ENCODE peak calls at places on chromosomes 12 and 14, in six cellular contexts. One of them, this sample, is unnamed.

GRCh38 chr12:84842406-84843013 is 70.1 kb downstream of the SLC6A15 start:
- DNase-seq in CD8-positive, alpha-beta memory T cell: peak; percentile 3
- DNase-seq in right lobe of liver: no peak
- DNase-seq in left ventricle myocardium inferior: no peak
- DNase-seq in naive thymus-derived CD4-positive, alpha-beta T cell: peak; percentile 3
- DNase-seq in T-helper 17 cell: no peak
- DNase-seq in this sample: no peak

GRCh38 chr12:85626031-85626781 is 210.0 kb downstream of the RASSF9 start:
- DNase-seq in CD8-positive, alpha-beta memory T cell: no peak
- DNase-seq in left ventricle myocardium inferior: no peak
- DNase-seq in naive thymus-derived CD4-positive, alpha-beta T cell: no peak
- DNase-seq in T-helper 17 cell: no peak
- DNase-seq in right lobe of liver: no peak
- DNase-seq in this sample: no peak

GRCh38 chr12:66514581-66514980 is 164.3 kb downstream of the GRIP1 start:
- DNase-seq in naive thymus-derived CD4-positive, alpha-beta T cell: no peak
- DNase-seq in left ventricle myocardium inferior: no peak
- DNase-seq in CD8-positive, alpha-beta memory T cell: no peak
- DNase-seq in right lobe of liver: no peak
- DNase-seq in T-helper 17 cell: no peak
- DNase-seq in this sample: no peak

GRCh38 chr14:30256627-30257026 is 302.3 kb upstream of the G2E3 start:
- DNase-seq in T-helper 17 cell: no peak
- DNase-seq in left ventricle myocardium inferior: no peak
- DNase-seq in right lobe of liver: no peak
- DNase-seq in CD8-positive, alpha-beta memory T cell: no peak
- DNase-seq in naive thymus-derived CD4-positive, alpha-beta T cell: no peak
- DNase-seq in this sample: no peak

GRCh38 chr14:68366656-68367055 is 426.2 kb downstream of the ZFP36L1 start:
- DNase-seq in naive thymus-derived CD4-positive, alpha-beta T cell: no peak
- DNase-seq in CD8-positive, alpha-beta memory T cell: no peak
- DNase-seq in T-helper 17 cell: no peak
- DNase-seq in left ventricle myocardium inferior: no peak
- DNase-seq in right lobe of liver: no peak
- DNase-seq in this sample: no peak

GRCh38 chr14:56709201-56709600 is 101.1 kb downstream of the OTX2 start:
- DNase-seq in naive thymus-derived CD4-positive, alpha-beta T cell: no peak
- DNase-seq in right lobe of liver: no peak
- DNase-seq in T-helper 17 cell: no peak
- DNase-seq in left ventricle myocardium inferior: no peak
- DNase-seq in CD8-positive, alpha-beta memory T cell: no peak
- DNase-seq in this sample: no peak

GRCh38 chr14:71467419-71467818 is 464.8 kb upstream of the RGS6 start:
- DNase-seq in right lobe of liver: no peak
- DNase-seq in T-helper 17 cell: no peak
- DNase-seq in left ventricle myocardium inferior: no peak
- DNase-seq in CD8-positive, alpha-beta memory T cell: no peak
- DNase-seq in naive thymus-derived CD4-positive, alpha-beta T cell: no peak
- DNase-seq in this sample: no peak

GRCh38 chr12:388547-389137 is 478 bp downstream of the KDM5A start:
- DNase-seq in T-helper 17 cell: peak; percentile 35
- DNase-seq in right lobe of liver: peak; percentile 59
- DNase-seq in naive thymus-derived CD4-positive, alpha-beta T cell: peak; percentile 66
- DNase-seq in left ventricle myocardium inferior: peak; percentile 15
- DNase-seq in CD8-positive, alpha-beta memory T cell: peak; percentile 73
- DNase-seq in this sample: no peak

GRCh38 chr12:40156031-40156764 is 50.3 kb upstream of the SLC2A13 start:
- DNase-seq in right lobe of liver: no peak
- DNase-seq in T-helper 17 cell: no peak
- DNase-seq in CD8-positive, alpha-beta memory T cell: no peak
- DNase-seq in left ventricle myocardium inferior: no peak
- DNase-seq in naive thymus-derived CD4-positive, alpha-beta T cell: no peak
- DNase-seq in this sample: no peak

GRCh38 chr14:68762944-68763831 is 29.7 kb downstream of the ZFP36L1 start:
- DNase-seq in left ventricle myocardium inferior: peak; percentile 81
- DNase-seq in naive thymus-derived CD4-positive, alpha-beta T cell: no peak
- DNase-seq in CD8-positive, alpha-beta memory T cell: no peak
- DNase-seq in right lobe of liver: peak; percentile 83
- DNase-seq in T-helper 17 cell: no peak
- DNase-seq in this sample: peak; percentile 87

GRCh38 chr12:95733156-95733825 is 57.3 kb downstream of the NTN4 start:
- DNase-seq in right lobe of liver: no peak
- DNase-seq in T-helper 17 cell: no peak
- DNase-seq in left ventricle myocardium inferior: no peak
- DNase-seq in CD8-positive, alpha-beta memory T cell: no peak
- DNase-seq in naive thymus-derived CD4-positive, alpha-beta T cell: no peak
- DNase-seq in this sample: no peak

GRCh38 chr14:53599221-53599945 is 357.2 kb downstream of the BMP4 start:
- DNase-seq in right lobe of liver: no peak
- DNase-seq in CD8-positive, alpha-beta memory T cell: no peak
- DNase-seq in T-helper 17 cell: no peak
- DNase-seq in naive thymus-derived CD4-positive, alpha-beta T cell: no peak
- DNase-seq in left ventricle myocardium inferior: no peak
- DNase-seq in this sample: no peak

GRCh38 chr12:88577537-88577936 is 2.7 kb downstream of the KITLG start:
- DNase-seq in left ventricle myocardium inferior: no peak
- DNase-seq in right lobe of liver: no peak
- DNase-seq in CD8-positive, alpha-beta memory T cell: no peak
- DNase-seq in naive thymus-derived CD4-positive, alpha-beta T cell: no peak
- DNase-seq in T-helper 17 cell: no peak
- DNase-seq in this sample: no peak

GRCh38 chr12:89346741-89347324 is 5.5 kb downstream of the DUSP6 start:
- DNase-seq in right lobe of liver: no peak
- DNase-seq in T-helper 17 cell: no peak
- DNase-seq in naive thymus-derived CD4-positive, alpha-beta T cell: no peak
- DNase-seq in CD8-positive, alpha-beta memory T cell: no peak
- DNase-seq in left ventricle myocardium inferior: peak; percentile 26
- DNase-seq in this sample: no peak

GRCh38 chr14:77203611-77204456 is 22.2 kb downstream of the TMEM63C start:
- DNase-seq in CD8-positive, alpha-beta memory T cell: no peak
- DNase-seq in left ventricle myocardium inferior: no peak
- DNase-seq in T-helper 17 cell: no peak
- DNase-seq in right lobe of liver: peak; percentile 26
- DNase-seq in naive thymus-derived CD4-positive, alpha-beta T cell: no peak
- DNase-seq in this sample: no peak

GRCh38 chr12:52090291-52090690 is 10.8 kb downstream of the SMIM41 start:
- DNase-seq in CD8-positive, alpha-beta memory T cell: no peak
- DNase-seq in right lobe of liver: no peak
- DNase-seq in left ventricle myocardium inferior: no peak
- DNase-seq in naive thymus-derived CD4-positive, alpha-beta T cell: no peak
- DNase-seq in T-helper 17 cell: no peak
- DNase-seq in this sample: no peak

GRCh38 chr12:8553088-8553627 is 12.5 kb upstream of the CLEC4E start:
- DNase-seq in T-helper 17 cell: no peak
- DNase-seq in right lobe of liver: no peak
- DNase-seq in CD8-positive, alpha-beta memory T cell: no peak
- DNase-seq in naive thymus-derived CD4-positive, alpha-beta T cell: no peak
- DNase-seq in left ventricle myocardium inferior: no peak
- DNase-seq in this sample: no peak

GRCh38 chr12:93344876-93345275 is 32.8 kb upstream of the NUDT4 start:
- DNase-seq in T-helper 17 cell: no peak
- DNase-seq in naive thymus-derived CD4-positive, alpha-beta T cell: no peak
- DNase-seq in CD8-positive, alpha-beta memory T cell: no peak
- DNase-seq in right lobe of liver: no peak
- DNase-seq in left ventricle myocardium inferior: no peak
- DNase-seq in this sample: no peak

GRCh38 chr12:117450186-117450585 is 88.8 kb upstream of the NOS1 start:
- DNase-seq in left ventricle myocardium inferior: no peak
- DNase-seq in right lobe of liver: no peak
- DNase-seq in naive thymus-derived CD4-positive, alpha-beta T cell: no peak
- DNase-seq in CD8-positive, alpha-beta memory T cell: no peak
- DNase-seq in T-helper 17 cell: no peak
- DNase-seq in this sample: no peak

GRCh38 chr12:29732211-29732992 is 51.3 kb downstream of the TMTC1 start:
- DNase-seq in left ventricle myocardium inferior: no peak
- DNase-seq in naive thymus-derived CD4-positive, alpha-beta T cell: no peak
- DNase-seq in T-helper 17 cell: no peak
- DNase-seq in CD8-positive, alpha-beta memory T cell: no peak
- DNase-seq in right lobe of liver: no peak
- DNase-seq in this sample: no peak

GRCh38 chr14:32697704-32698103 is 241.0 kb upstream of the NPAS3 start:
- DNase-seq in left ventricle myocardium inferior: no peak
- DNase-seq in CD8-positive, alpha-beta memory T cell: no peak
- DNase-seq in right lobe of liver: no peak
- DNase-seq in naive thymus-derived CD4-positive, alpha-beta T cell: no peak
- DNase-seq in T-helper 17 cell: no peak
- DNase-seq in this sample: no peak

GRCh38 chr14:23320584-23321571 is at the start of gene PABPN1:
- DNase-seq in T-helper 17 cell: peak; percentile 92
- DNase-seq in right lobe of liver: peak; percentile 99
- DNase-seq in naive thymus-derived CD4-positive, alpha-beta T cell: peak; percentile 100
- DNase-seq in CD8-positive, alpha-beta memory T cell: peak; percentile 99
- DNase-seq in left ventricle myocardium inferior: peak; percentile 98
- DNase-seq in this sample: peak; percentile 100

GRCh38 chr12:66903782-66904396 is 225.0 kb upstream of the GRIP1 start:
- DNase-seq in naive thymus-derived CD4-positive, alpha-beta T cell: peak; percentile 26
- DNase-seq in left ventricle myocardium inferior: no peak
- DNase-seq in CD8-positive, alpha-beta memory T cell: no peak
- DNase-seq in T-helper 17 cell: no peak
- DNase-seq in right lobe of liver: no peak
- DNase-seq in this sample: no peak

GRCh38 chr12:96040305-96041133 is 5.1 kb upstream of the LTA4H start:
- DNase-seq in right lobe of liver: no peak
- DNase-seq in T-helper 17 cell: no peak
- DNase-seq in CD8-positive, alpha-beta memory T cell: no peak
- DNase-seq in naive thymus-derived CD4-positive, alpha-beta T cell: no peak
- DNase-seq in left ventricle myocardium inferior: no peak
- DNase-seq in this sample: no peak

GRCh38 chr12:8913702-8914032 is 642 bp upstream of the PHC1 start:
- DNase-seq in right lobe of liver: no peak
- DNase-seq in naive thymus-derived CD4-positive, alpha-beta T cell: peak; percentile 11
- DNase-seq in CD8-positive, alpha-beta memory T cell: peak; percentile 2
- DNase-seq in left ventricle myocardium inferior: no peak
- DNase-seq in T-helper 17 cell: no peak
- DNase-seq in this sample: no peak

GRCh38 chr14:93970589-93970966 is 5.8 kb downstream of the ASB2 start:
- DNase-seq in CD8-positive, alpha-beta memory T cell: peak; percentile 51
- DNase-seq in naive thymus-derived CD4-positive, alpha-beta T cell: peak; percentile 51
- DNase-seq in left ventricle myocardium inferior: no peak
- DNase-seq in right lobe of liver: no peak
- DNase-seq in T-helper 17 cell: peak; percentile 60
- DNase-seq in this sample: peak; percentile 60

GRCh38 chr12:130482448-130482847 is 144.8 kb downstream of the PIWIL1 start:
- DNase-seq in T-helper 17 cell: no peak
- DNase-seq in left ventricle myocardium inferior: no peak
- DNase-seq in naive thymus-derived CD4-positive, alpha-beta T cell: no peak
- DNase-seq in right lobe of liver: no peak
- DNase-seq in CD8-positive, alpha-beta memory T cell: no peak
- DNase-seq in this sample: no peak

GRCh38 chr14:96038558-96038919 is 623 bp upstream of the C14orf132 start:
- DNase-seq in T-helper 17 cell: no peak
- DNase-seq in left ventricle myocardium inferior: no peak
- DNase-seq in CD8-positive, alpha-beta memory T cell: no peak
- DNase-seq in naive thymus-derived CD4-positive, alpha-beta T cell: peak; percentile 19
- DNase-seq in right lobe of liver: no peak
- DNase-seq in this sample: no peak

GRCh38 chr14:101037021-101037817 is 133.7 kb upstream of the RTL1 start:
- DNase-seq in T-helper 17 cell: no peak
- DNase-seq in left ventricle myocardium inferior: no peak
- DNase-seq in right lobe of liver: peak; percentile 32
- DNase-seq in naive thymus-derived CD4-positive, alpha-beta T cell: no peak
- DNase-seq in CD8-positive, alpha-beta memory T cell: no peak
- DNase-seq in this sample: no peak
- H3K9me3 ChIP-seq in T-helper 17 cell: no peaks in the 10 kb centered on the region
- H3K9me3 ChIP-seq in left ventricle myocardium inferior: no peaks in the 10 kb centered on the region
- H3K9me3 ChIP-seq in right lobe of liver: no peaks in the 10 kb centered on the region
- H3K9me3 ChIP-seq in naive thymus-derived CD4-positive, alpha-beta T cell: no peaks in the 10 kb centered on the region
- H3K9me3 ChIP-seq in CD8-positive, alpha-beta memory T cell: no peaks in the 10 kb centered on the region
- H3K9me3 ChIP-seq in this sample: no peaks in the 10 kb centered on the region

DNA sequence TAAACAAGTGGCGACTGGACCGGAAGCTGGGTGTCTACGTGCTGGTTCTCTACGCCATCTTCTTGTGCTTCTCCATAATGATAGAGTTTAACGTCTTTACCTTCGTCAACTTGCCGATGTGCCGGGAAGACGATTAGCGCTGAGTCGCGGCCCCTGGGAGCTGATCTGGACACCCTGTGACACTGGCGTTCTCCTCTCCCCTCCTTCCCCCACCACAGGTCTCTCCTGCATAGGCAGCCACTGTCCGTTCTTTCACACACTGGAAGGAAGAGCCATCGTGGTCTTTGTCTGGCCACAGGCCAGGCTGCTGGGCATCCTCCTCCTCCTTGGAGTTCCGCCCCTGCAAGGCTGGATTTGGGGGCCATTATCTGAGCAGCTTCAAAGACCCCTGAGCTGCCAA is 20.1 kb upstream of the RIN3 start:
- DNase-seq in naive thymus-derived CD4-positive, alpha-beta T cell: no peak
- DNase-seq in left ventricle myocardium inferior: no peak
- DNase-seq in CD8-positive, alpha-beta memory T cell: no peak
- DNase-seq in right lobe of liver: no peak
- DNase-seq in T-helper 17 cell: no peak
- DNase-seq in this sample: no peak
- H3K9me3 ChIP-seq in naive thymus-derived CD4-positive, alpha-beta T cell: no peaks in the 10 kb centered on the region
- H3K9me3 ChIP-seq in left ventricle myocardium inferior: no peaks in the 10 kb centered on the region
- H3K9me3 ChIP-seq in CD8-positive, alpha-beta memory T cell: no peaks in the 10 kb centered on the region
- H3K9me3 ChIP-seq in right lobe of liver: no peaks in the 10 kb centered on the region
- H3K9me3 ChIP-seq in T-helper 17 cell: no peaks in the 10 kb centered on the region
- H3K9me3 ChIP-seq in this sample: no peaks in the 10 kb centered on the region

GRCh38 chr14:105806568-105806967 is 280.2 kb downstream of the TMEM121 start:
- DNase-seq in CD8-positive, alpha-beta memory T cell: no peak
- DNase-seq in left ventricle myocardium inferior: no peak
- DNase-seq in naive thymus-derived CD4-positive, alpha-beta T cell: no peak
- DNase-seq in right lobe of liver: no peak
- DNase-seq in T-helper 17 cell: no peak
- DNase-seq in this sample: no peak
- H3K9me3 ChIP-seq in CD8-positive, alpha-beta memory T cell: peaks cover 5% of the 10 kb centered on the region
- H3K9me3 ChIP-seq in left ventricle myocardium inferior: peaks cover 49% of the 10 kb centered on the region
- H3K9me3 ChIP-seq in naive thymus-derived CD4-positive, alpha-beta T cell: no peaks in the 10 kb centered on the region
- H3K9me3 ChIP-seq in right lobe of liver: no peaks in the 10 kb centered on the region
- H3K9me3 ChIP-seq in T-helper 17 cell: no peaks in the 10 kb centered on the region
- H3K9me3 ChIP-seq in this sample: peaks cover 39% of the 10 kb centered on the region

GRCh38 chr12:132948146-132949066 is 7.7 kb downstream of the ZNF605 start:
- DNase-seq in T-helper 17 cell: no peak
- DNase-seq in naive thymus-derived CD4-positive, alpha-beta T cell: no peak
- DNase-seq in left ventricle myocardium inferior: no peak
- DNase-seq in right lobe of liver: no peak
- DNase-seq in CD8-positive, alpha-beta memory T cell: no peak
- DNase-seq in this sample: no peak

GRCh38 chr12:132949936-132950837 is 5.9 kb downstream of the ZNF605 start:
- DNase-seq in CD8-positive, alpha-beta memory T cell: no peak
- DNase-seq in right lobe of liver: no peak
- DNase-seq in left ventricle myocardium inferior: no peak
- DNase-seq in T-helper 17 cell: no peak
- DNase-seq in naive thymus-derived CD4-positive, alpha-beta T cell: no peak
- DNase-seq in this sample: no peak

GRCh38 chr12:132942611-132943010 is 13.5 kb downstream of the ZNF605 start:
- DNase-seq in left ventricle myocardium inferior: no peak
- DNase-seq in right lobe of liver: no peak
- DNase-seq in CD8-positive, alpha-beta memory T cell: no peak
- DNase-seq in T-helper 17 cell: no peak
- DNase-seq in naive thymus-derived CD4-positive, alpha-beta T cell: no peak
- DNase-seq in this sample: no peak

GRCh38 chr12:132945806-132946506 is 10.2 kb downstream of the ZNF605 start:
- DNase-seq in T-helper 17 cell: no peak
- DNase-seq in naive thymus-derived CD4-positive, alpha-beta T cell: no peak
- DNase-seq in right lobe of liver: no peak
- DNase-seq in CD8-positive, alpha-beta memory T cell: no peak
- DNase-seq in left ventricle myocardium inferior: no peak
- DNase-seq in this sample: no peak

DNA sequence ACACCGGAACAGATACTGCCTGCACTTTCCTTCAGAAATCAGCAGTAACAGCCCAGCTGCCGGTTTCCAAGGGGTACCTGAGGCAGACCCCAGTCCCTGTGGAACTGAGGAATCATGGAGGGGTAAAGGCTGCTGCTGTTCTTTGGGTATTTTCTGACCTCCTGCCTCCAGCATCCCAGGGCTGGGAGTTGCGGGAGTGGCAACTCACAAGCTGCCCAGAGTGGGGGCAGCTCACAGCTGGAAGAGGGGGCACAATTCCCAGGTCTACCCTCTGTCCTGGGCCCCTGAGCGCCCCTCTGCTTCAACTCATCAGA is 9.6 kb downstream of the ZNF605 start:
- DNase-seq in naive thymus-derived CD4-positive, alpha-beta T cell: no peak
- DNase-seq in T-helper 17 cell: no peak
- DNase-seq in right lobe of liver: no peak
- DNase-seq in left ventricle myocardium inferior: no peak
- DNase-seq in CD8-positive, alpha-beta memory T cell: no peak
- DNase-seq in this sample: no peak
- H3K9me3 ChIP-seq in naive thymus-derived CD4-positive, alpha-beta T cell: peaks cover 6% of the 10 kb centered on the region
- H3K9me3 ChIP-seq in T-helper 17 cell: peaks cover 5% of the 10 kb centered on the region
- H3K9me3 ChIP-seq in right lobe of liver: peaks cover 18% of the 10 kb centered on the region
- H3K9me3 ChIP-seq in left ventricle myocardium inferior: peaks cover 99% of the 10 kb centered on the region
- H3K9me3 ChIP-seq in CD8-positive, alpha-beta memory T cell: peaks cover 4% of the 10 kb centered on the region
- H3K9me3 ChIP-seq in this sample: peaks cover 100% of the 10 kb centered on the region

This sample was measured in stomach.